ENCODE peak calls at places on chromosome 12, in five cellular contexts. R is fibroblast of lung, A is hepatocyte, X is GM23248, Q is MM.1S. V is an unnamed sample.

GRCh38 chr12:45708901-45709300 is 20.6 kb upstream of the ARID2 start:
- DNase-seq in R (no peak), A (no peak), X (no peak), Q (no peak), V (no peak)

GRCh38 chr12:130367003-130367402 is 29.3 kb downstream of the PIWIL1 start:
- DNase-seq in R (no peak), A (no peak), X (no peak), Q (no peak), V (no peak)

GRCh38 chr12:27014859-27015729 is 910 bp upstream of the TM7SF3 start:
- DNase-seq in R (no peak), A (no peak), X (peak; percentile 7), Q (no peak), V (no peak)

GRCh38 chr12:111424793-111425251 is 19.1 kb downstream of the SH2B3 start:
- DNase-seq in R (no peak), A (no peak), X (no peak), Q (no peak), V (no peak)

GRCh38 chr12:46147144-46147543 is 121.7 kb downstream of the SLC38A1 start:
- DNase-seq in R (no peak), A (no peak), X (no peak), Q (no peak), V (no peak)

GRCh38 chr12:89351489-89352241 is 636 bp downstream of the DUSP6 start:
- DNase-seq in R (peak; percentile 45), A (peak; percentile 54), X (peak; percentile 77), Q (peak; percentile 40), V (no peak)

GRCh38 chr12:47636908-47637780 is 68.7 kb downstream of the RPAP3 start:
- DNase-seq in R (no peak), A (peak; percentile 13), X (peak; percentile 45), Q (peak; percentile 45), V (peak; percentile 5)

GRCh38 chr12:119835068-119835467 is 42.1 kb downstream of the CIT start:
- DNase-seq in R (peak; percentile 19), A (peak; percentile 21), X (peak; percentile 10), Q (no peak), V (peak; percentile 9)

GRCh38 chr12:68495666-68496065 is 115.0 kb upstream of the RAP1B start:
- DNase-seq in R (peak; percentile 18), A (peak; percentile 14), X (peak; percentile 64), Q (no peak), V (peak; percentile 86)

GRCh38 chr12:24791622-24792021 is 157.3 kb downstream of the BCAT1 start:
- DNase-seq in R (no peak), A (no peak), X (no peak), Q (no peak), V (no peak)

GRCh38 chr12:102480401-102480800 is at the start of gene IGF1:
- DNase-seq in R (peak; percentile 63), A (peak; percentile 41), X (peak; percentile 71), Q (peak; percentile 61), V (peak; percentile 9)

GRCh38 chr12:4388032-4388431 is 8.5 kb upstream of the FGF23 start:
- DNase-seq in R (no peak), A (no peak), X (no peak), Q (no peak), V (no peak)

GRCh38 chr12:112116232-112117060 is 7.9 kb upstream of the NAA25 start:
- DNase-seq in R (peak; percentile 48), A (peak; percentile 86), X (peak; percentile 32), Q (peak; percentile 38), V (peak; percentile 81)

GRCh38 chr12:40056357-40056756 is 49.5 kb downstream of the SLC2A13 start:
- DNase-seq in R (no peak), A (no peak), X (no peak), Q (no peak), V (no peak)

GRCh38 chr12:23757541-23757962 is 191.9 kb downstream of the SOX5 start:
- DNase-seq in R (no peak), A (no peak), X (no peak), Q (no peak), V (no peak)

GRCh38 chr12:110100315-110100970 is 23.7 kb upstream of the IFT81 start:
- DNase-seq in R (peak; percentile 85), A (peak; percentile 80), X (peak; percentile 74), Q (peak; percentile 30), V (peak; percentile 82)

GRCh38 chr12:28708918-28709371 is 440.1 kb upstream of the FAR2 start:
- DNase-seq in R (peak; percentile 66), A (no peak), X (peak; percentile 79), Q (no peak), V (peak; percentile 20)

GRCh38 chr12:128052341-128052740 is 214.6 kb upstream of the TMEM132C start:
- DNase-seq in R (no peak), A (no peak), X (no peak), Q (no peak), V (no peak)

GRCh38 chr12:45638386-45638785 is 91.1 kb upstream of the ARID2 start:
- DNase-seq in R (no peak), A (no peak), X (no peak), Q (no peak), V (no peak)

GRCh38 chr12:33455096-33455495 is 15.5 kb upstream of the SYT10 start:
- DNase-seq in R (no peak), A (no peak), X (no peak), Q (no peak), V (no peak)

GRCh38 chr12:1473418-1473817 is 121.0 kb downstream of the FBXL14 start:
- DNase-seq in R (no peak), A (no peak), X (peak; percentile 13), Q (no peak), V (peak; percentile 61)

GRCh38 chr12:120962487-120963054 is 15.8 kb upstream of the HNF1A start:
- DNase-seq in R (no peak), A (no peak), X (peak; percentile 45), Q (no peak), V (no peak)

GRCh38 chr12:120961604-120962486 is 16.5 kb upstream of the HNF1A start:
- DNase-seq in R (no peak), A (peak; percentile 93), X (no peak), Q (no peak), V (no peak)

GRCh38 chr12:120964298-120964697 is 14.0 kb upstream of the HNF1A start:
- DNase-seq in R (no peak), A (no peak), X (no peak), Q (no peak), V (no peak)

GRCh38 chr12:120959111-120959878 is 19.0 kb upstream of the HNF1A start:
- DNase-seq in R (no peak), A (no peak), X (no peak), Q (no peak), V (no peak)

DNA sequence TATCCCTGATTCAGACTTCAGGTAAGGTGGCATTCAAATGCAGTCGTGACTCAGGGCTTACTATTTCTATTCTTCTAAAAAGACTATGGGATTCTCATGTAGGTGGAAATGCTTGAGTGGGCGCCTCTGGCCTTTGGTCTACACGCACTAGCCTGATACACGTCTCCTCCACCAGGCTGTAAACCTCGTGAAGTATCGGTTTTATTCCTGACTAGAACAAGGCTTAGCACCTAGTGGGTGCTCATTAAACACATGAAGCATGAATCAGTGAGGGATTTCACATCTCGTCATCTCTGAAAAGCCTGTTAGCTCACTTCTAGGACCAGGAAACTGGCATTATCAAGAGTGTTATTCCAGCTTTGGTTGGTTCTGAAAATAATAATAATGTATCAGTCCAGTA is 17.7 kb upstream of the HNF1A start:
- DNase-seq in R (no peak), A (no peak), X (no peak), Q (no peak), V (no peak)
- H3K4me2 ChIP-seq in R (no peak overlapping the region), A (peak overlapping the region; percentile 24), X (no peak overlapping the region), Q (no peak overlapping the region), V (no peak overlapping the region)

DNA sequence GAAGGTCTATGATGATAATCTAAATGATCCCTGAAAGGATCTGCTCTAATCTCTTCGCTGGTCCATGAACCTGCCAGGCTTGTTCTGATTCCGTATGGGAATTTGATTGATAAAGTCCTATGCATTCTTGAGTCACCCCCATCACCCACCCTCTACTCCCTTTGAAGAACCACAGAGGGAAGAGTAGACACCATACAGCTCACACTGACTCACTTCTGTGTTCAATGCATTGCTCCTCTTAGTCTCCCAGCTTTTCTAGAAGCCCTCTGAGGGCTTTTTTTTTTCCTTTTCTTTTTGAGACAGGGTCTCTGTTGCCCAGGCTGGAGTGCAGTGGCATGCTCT is 18.5 kb upstream of the GPRC5A start:
- DNase-seq in R (no peak), A (no peak), X (peak; percentile 69), Q (no peak), V (peak; percentile 54)
- H3K4me2 ChIP-seq in R (peak overlapping the region; percentile 63), A (peak overlapping the region; percentile 24), X (peak overlapping the region; percentile 41), Q (no peak overlapping the region), V (no peak overlapping the region)

GRCh38 chr12:16352481-16352880 is 5.0 kb downstream of the MGST1 start:
- DNase-seq in R (peak; percentile 47), A (no peak), X (peak; percentile 63), Q (no peak), V (peak; percentile 40)
- H3K4me2 ChIP-seq in R (peak overlapping the region; percentile 28), A (no peak overlapping the region), X (peak overlapping the region; percentile 63), Q (no peak overlapping the region), V (no peak overlapping the region)

DNA sequence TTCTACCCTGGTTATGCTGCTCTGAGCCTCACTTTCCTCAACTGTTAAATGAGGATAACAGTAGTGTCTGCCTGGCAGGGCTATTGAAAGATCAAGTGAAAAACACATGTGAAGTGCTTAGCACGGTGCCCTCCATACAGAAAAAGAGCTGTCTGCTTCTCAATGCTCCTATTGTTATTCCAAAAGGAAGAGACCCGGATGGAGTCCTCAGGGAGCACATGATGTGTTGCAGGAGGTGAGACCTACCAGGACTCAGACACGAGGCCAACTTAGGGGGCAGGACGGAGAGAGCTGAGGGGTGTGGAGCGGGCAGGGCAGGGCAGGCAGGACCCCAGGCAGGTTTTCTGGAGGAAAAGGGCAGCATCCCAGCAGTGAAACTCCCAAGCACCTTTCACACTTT is 8.9 kb downstream of the FAIM2 start:
- DNase-seq in R (no peak), A (no peak), X (no peak), Q (no peak), V (no peak)
- H3K4me2 ChIP-seq in R (no peak overlapping the region), A (no peak overlapping the region), X (no peak overlapping the region), Q (no peak overlapping the region), V (no peak overlapping the region)

GRCh38 chr12:69901141-69901900 is 76.3 kb downstream of the MYRFL start:
- DNase-seq in R (no peak), A (no peak), X (peak; percentile 57), Q (no peak), V (no peak)
- H3K4me2 ChIP-seq in R (no peak overlapping the region), A (no peak overlapping the region), X (no peak overlapping the region), Q (no peak overlapping the region), V (no peak overlapping the region)

GRCh38 chr12:53049582-53050318 is at the start of gene TNS2:
- DNase-seq in R (peak; percentile 75), A (peak; percentile 75), X (peak; percentile 61), Q (no peak), V (peak; percentile 66)
- H3K4me2 ChIP-seq in R (peak within 1 kb of the TSS; percentile 97), A (peak within 1 kb of the TSS; percentile 83), X (peak within 1 kb of the TSS; percentile 99), Q (no peak within 1 kb of the TSS), V (peak within 1 kb of the TSS; percentile 80)

DNA sequence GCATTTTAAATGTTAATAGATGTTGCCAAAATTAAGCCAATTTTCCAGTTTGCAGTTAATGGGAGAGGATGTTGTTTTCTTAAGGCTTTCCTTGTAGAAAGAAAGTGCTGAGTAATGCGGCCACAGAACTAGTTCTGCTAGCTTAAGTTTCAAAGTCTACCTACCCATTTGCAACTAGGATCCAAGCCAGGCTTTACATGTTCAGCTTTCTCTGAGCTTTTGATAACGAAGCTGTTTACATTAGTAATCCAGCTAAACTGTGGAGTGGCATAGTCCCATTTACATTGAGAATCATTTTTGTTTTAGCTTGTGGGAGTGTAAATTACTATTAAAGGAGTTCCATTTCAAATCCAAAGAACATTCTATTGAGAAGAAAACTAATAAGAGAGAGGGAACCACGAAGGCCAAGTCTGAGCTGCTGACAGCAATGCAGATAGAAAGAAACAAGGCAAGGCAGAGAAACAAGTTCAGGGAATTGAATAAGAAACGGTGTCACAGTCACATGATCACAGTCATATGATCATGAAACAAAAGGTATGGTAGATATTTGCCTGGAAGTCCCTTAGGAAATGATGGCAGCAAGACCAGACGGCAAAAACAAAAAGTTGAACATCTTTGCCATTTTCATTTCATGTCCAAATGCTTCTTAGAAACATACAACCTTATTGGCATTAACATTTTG is 274.9 kb downstream of the PAWR start:
- DNase-seq in R (peak; percentile 42), A (peak; percentile 69), X (peak; percentile 15), Q (no peak), V (peak; percentile 35)
- H3K4me2 ChIP-seq in R (no peak overlapping the region), A (peak overlapping the region; percentile 60), X (peak overlapping the region; percentile 15), Q (no peak overlapping the region), V (no peak overlapping the region)

V was measured in mesenchymal stem cell.